ENCODE peak calls at places on chromosomes 3 and 15, in eight cellular contexts. X, D, O, Y, W, F, T and L are unnamed samples.
A peak's percentile ranks its signal among the peaks of the same experiment; 100 is the strongest.

GRCh38 chr15:75029378-75030022 is 6.1 kb downstream of the PPCDC start:
- DNase-seq in X (peak; percentile 93), D (peak; percentile 91), O (peak; percentile 96), Y (peak; percentile 89), W (peak; percentile 97), F (peak; percentile 88), T (peak; percentile 88), L (peak; percentile 87)

GRCh38 chr3:176964656-176965055 is 232.6 kb downstream of the TBL1XR1 start:
- DNase-seq in X (no peak), D (peak; percentile 17), O (no peak), Y (no peak), W (no peak), F (peak; percentile 62), T (no peak), L (peak; percentile 21)

GRCh38 chr15:73796266-73796939 is 43.3 kb upstream of the INSYN1 start:
- DNase-seq in X (no peak), D (no peak), O (no peak), Y (no peak), W (no peak), F (no peak), T (no peak), L (no peak)

GRCh38 chr15:81157939-81158223 is 23.8 kb downstream of the CFAP161 start:
- DNase-seq in X (no peak), D (no peak), O (no peak), Y (no peak), W (no peak), F (no peak), T (no peak), L (no peak)

GRCh38 chr3:141865101-141865500 is 11.3 kb upstream of the ATP1B3 start:
- DNase-seq in X (no peak), D (no peak), O (no peak), Y (no peak), W (no peak), F (no peak), T (no peak), L (no peak)

GRCh38 chr3:5389057-5389456 is 201.6 kb downstream of the EDEM1 start:
- DNase-seq in X (no peak), D (no peak), O (no peak), Y (no peak), W (no peak), F (no peak), T (no peak), L (no peak)

GRCh38 chr3:70308760-70309159 is 3.7 kb downstream of the MDFIC2 start:
- DNase-seq in X (no peak), D (peak; percentile 3), O (peak; percentile 11), Y (no peak), W (no peak), F (peak; percentile 72), T (no peak), L (peak; percentile 2)

GRCh38 chr15:99683000-99683670 is 50.1 kb downstream of the LYSMD4 start:
- DNase-seq in X (no peak), D (peak; percentile 66), O (peak; percentile 93), Y (no peak), W (no peak), F (peak; percentile 62), T (peak; percentile 60), L (peak; percentile 18)

GRCh38 chr3:159482241-159483031 is 506.2 kb upstream of the IL12A start:
- DNase-seq in X (no peak), D (no peak), O (no peak), Y (no peak), W (no peak), F (no peak), T (no peak), L (peak; percentile 7)

GRCh38 chr3:123301331-123302184 is 99.8 kb downstream of the SEC22A start:
- DNase-seq in X (no peak), D (no peak), O (no peak), Y (no peak), W (no peak), F (no peak), T (no peak), L (no peak)

GRCh38 chr15:31300981-31301686 is 25.5 kb upstream of the KLF13 start:
- DNase-seq in X (no peak), D (no peak), O (no peak), Y (no peak), W (no peak), F (no peak), T (no peak), L (no peak)

GRCh38 chr3:67017211-67017610 is 19.1 kb downstream of the KBTBD8 start:
- DNase-seq in X (no peak), D (peak; percentile 52), O (no peak), Y (no peak), W (no peak), F (peak; percentile 68), T (peak; percentile 43), L (peak; percentile 10)

GRCh38 chr3:67015702-67016500 is 17.8 kb downstream of the KBTBD8 start:
- DNase-seq in X (no peak), D (peak; percentile 23), O (no peak), Y (no peak), W (no peak), F (no peak), T (no peak), L (no peak)

GRCh38 chr3:67018105-67018788 is 20.1 kb downstream of the KBTBD8 start:
- DNase-seq in X (no peak), D (peak; percentile 62), O (no peak), Y (peak; percentile 16), W (no peak), F (peak; percentile 79), T (peak; percentile 58), L (peak; percentile 28)

GRCh38 chr3:67018789-67019525 is 20.9 kb downstream of the KBTBD8 start:
- DNase-seq in X (no peak), D (no peak), O (no peak), Y (no peak), W (no peak), F (no peak), T (peak; percentile 39), L (no peak)

DNA sequence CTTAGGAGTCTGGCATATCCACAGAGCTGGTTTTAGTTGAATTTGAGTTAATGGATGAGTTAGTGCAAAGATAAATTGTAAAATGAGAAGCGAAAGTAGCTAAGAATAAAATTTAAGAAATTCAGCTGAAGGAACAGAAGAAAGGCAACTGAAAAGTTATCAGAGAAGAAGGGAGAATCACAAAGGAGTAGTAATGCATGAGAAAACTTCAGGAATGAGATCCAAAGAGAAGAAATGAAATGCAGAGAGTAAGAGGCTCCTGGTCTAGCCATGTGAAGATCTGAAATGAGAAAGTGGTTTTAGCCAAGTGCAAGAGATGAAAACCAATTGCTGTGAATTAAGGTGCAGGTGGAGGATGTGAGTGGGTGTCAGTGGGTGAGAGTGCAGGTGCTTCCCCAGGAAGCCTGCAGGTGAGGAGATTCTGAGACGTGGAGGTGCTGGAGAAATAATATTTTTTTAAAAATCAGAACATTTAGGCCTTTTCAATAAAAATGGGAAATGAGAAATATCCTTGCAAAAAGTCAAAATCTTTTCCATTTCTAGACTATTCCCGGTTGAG is 18.5 kb downstream of the KBTBD8 start:
- DNase-seq in X (no peak), D (no peak), O (no peak), Y (no peak), W (no peak), F (no peak), T (peak; percentile 75), L (no peak)
- H3K4me3 ChIP-seq in X (no peak overlapping the region), D (no peak overlapping the region), O (no peak overlapping the region), Y (no peak overlapping the region), W (no peak overlapping the region), F (no peak overlapping the region), T (peak overlapping the region; percentile 54), L (no peak overlapping the region)

GRCh38 chr3:50373146-50373864 is 14.0 kb upstream of the TMEM115 start:
- DNase-seq in X (no peak), D (no peak), O (no peak), Y (no peak), W (no peak), F (no peak), T (no peak), L (no peak)

GRCh38 chr3:50372349-50372748 is 13.0 kb upstream of the TMEM115 start:
- DNase-seq in X (no peak), D (no peak), O (no peak), Y (no peak), W (no peak), F (no peak), T (no peak), L (no peak)

GRCh38 chr3:50371133-50371670 is 11.9 kb upstream of the TMEM115 start:
- DNase-seq in X (no peak), D (peak; percentile 23), O (no peak), Y (no peak), W (no peak), F (no peak), T (no peak), L (peak; percentile 58)

GRCh38 chr3:50369271-50369670 is 9.9 kb upstream of the TMEM115 start:
- DNase-seq in X (no peak), D (no peak), O (no peak), Y (no peak), W (no peak), F (no peak), T (no peak), L (no peak)

DNA sequence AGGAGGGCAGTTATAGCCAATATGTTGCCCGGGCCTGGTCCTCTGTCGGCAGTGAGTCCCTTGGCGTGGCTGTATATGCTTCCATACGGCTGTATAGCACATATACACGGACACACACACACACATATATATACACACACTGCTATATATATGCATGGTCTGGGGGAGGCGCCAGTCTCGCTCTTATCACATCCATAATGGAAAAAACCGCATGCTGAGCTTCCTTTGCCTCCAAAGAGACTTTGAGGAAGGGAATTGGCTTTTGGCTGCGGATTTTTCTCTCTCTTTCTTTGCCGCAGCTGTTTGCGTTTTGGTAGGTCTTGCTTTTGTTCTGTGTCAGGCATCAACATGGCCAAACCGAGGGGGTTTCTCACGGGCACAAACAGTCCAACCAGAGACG is 11.3 kb upstream of the TMEM115 start:
- DNase-seq in X (no peak), D (peak; percentile 54), O (peak; percentile 52), Y (no peak), W (no peak), F (peak; percentile 74), T (peak; percentile 26), L (peak; percentile 20)
- TF ChIP-seq CTCF in X (no peak), D (peak; percentile 15), O (peak; percentile 19), Y (no peak), W (no peak), F (peak; percentile 53), T (peak; percentile 62), L (no peak)

DNA sequence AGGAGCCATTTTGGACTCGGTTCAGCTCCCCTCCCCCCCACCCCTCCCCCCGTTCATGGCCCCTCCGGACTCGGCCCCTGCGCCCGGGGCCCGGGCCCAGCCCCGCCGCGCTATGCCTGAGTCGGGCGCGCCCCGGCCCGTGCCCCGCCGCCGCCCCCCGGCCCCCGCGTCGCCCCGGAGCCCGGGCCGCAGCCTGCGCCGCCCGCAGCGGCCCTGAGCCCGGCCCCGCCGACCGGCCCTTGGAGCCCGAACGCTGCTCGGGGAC is 156 bp downstream of the ACVR2B start:
- DNase-seq in X (no peak), D (no peak), O (no peak), Y (no peak), W (no peak), F (no peak), T (no peak), L (no peak)
- H3K4me3 ChIP-seq in X (peak overlapping the region; percentile 55), D (peak overlapping the region; percentile 69), O (peak overlapping the region; percentile 68), Y (peak overlapping the region; percentile 68), W (peak overlapping the region; percentile 77), F (peak overlapping the region; percentile 68), T (peak overlapping the region; percentile 72), L (peak overlapping the region; percentile 58)

DNA sequence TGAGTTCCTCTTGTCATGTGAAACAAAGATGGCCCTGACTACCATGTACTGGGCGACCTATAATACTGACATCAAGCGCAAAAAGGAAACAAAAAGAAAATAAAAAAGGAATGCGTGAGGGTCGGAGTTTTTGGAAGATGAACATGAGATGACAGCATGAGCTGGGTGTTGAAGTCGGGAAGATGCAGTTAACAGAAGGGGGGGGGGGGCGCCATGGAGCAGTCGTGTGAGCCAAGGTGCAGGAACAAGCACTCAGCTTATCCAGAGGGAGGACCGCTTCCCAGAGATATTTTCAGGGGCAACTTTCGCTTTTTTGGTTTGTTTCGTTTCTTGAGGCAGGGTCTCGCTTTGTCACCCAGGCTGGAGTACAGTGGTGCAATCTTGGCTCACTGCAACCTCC is 110.2 kb downstream of the RORA start:
- DNase-seq in X (no peak), D (no peak), O (no peak), Y (no peak), W (no peak), F (no peak), T (no peak), L (no peak)
- TF ChIP-seq CTCF in X (no peak), D (peak; percentile 12), O (peak; percentile 10), Y (no peak), W (no peak), F (peak; percentile 28), T (peak; percentile 63), L (peak; percentile 10)